ENCODE peak calls at places on chromosome 5, in four cellular contexts. One of them, this sample, is unnamed. For H3K36me3, the result is how much of the 10 kb centered on the place peaks cover.

GRCh38 chr5:39164016-39164415 is 55.3 kb downstream of the FYB1 start:
- DNase-seq in upper lobe of left lung: peak
- DNase-seq in GM23338: no peak
- DNase-seq in HCT116: no peak
- DNase-seq in this sample: no peak

GRCh38 chr5:15762668-15763067 is 262.7 kb downstream of the FBXL7 start:
- DNase-seq in upper lobe of left lung: no peak
- DNase-seq in GM23338: no peak
- DNase-seq in HCT116: no peak
- DNase-seq in this sample: no peak

GRCh38 chr5:17132444-17133083 is 84.9 kb upstream of the BASP1 start:
- DNase-seq in upper lobe of left lung: no peak
- DNase-seq in GM23338: peak
- DNase-seq in HCT116: no peak
- DNase-seq in this sample: no peak

GRCh38 chr5:149237662-149238061 is 34.0 kb upstream of the AFAP1L1 start:
- DNase-seq in upper lobe of left lung: no peak
- DNase-seq in GM23338: peak
- DNase-seq in HCT116: no peak
- DNase-seq in this sample: no peak

GRCh38 chr5:145939532-145940065 is 3.2 kb downstream of the SH3RF2 start:
- DNase-seq in upper lobe of left lung: no peak
- DNase-seq in GM23338: no peak
- DNase-seq in HCT116: no peak
- DNase-seq in this sample: no peak

GRCh38 chr5:61407706-61408105 is 75.6 kb downstream of the ZSWIM6 start:
- DNase-seq in upper lobe of left lung: no peak
- DNase-seq in GM23338: no peak
- DNase-seq in HCT116: no peak
- DNase-seq in this sample: no peak

GRCh38 chr5:77301447-77301878 is 91.0 kb downstream of the PDE8B start:
- DNase-seq in upper lobe of left lung: no peak
- DNase-seq in GM23338: no peak
- DNase-seq in HCT116: no peak
- DNase-seq in this sample: no peak

GRCh38 chr5:1409386-1410110 is 35.7 kb downstream of the SLC6A3 start:
- DNase-seq in upper lobe of left lung: no peak
- DNase-seq in GM23338: peak
- DNase-seq in HCT116: no peak
- DNase-seq in this sample: peak

GRCh38 chr5:164356790-164357189 is 851.4 kb downstream of the MAT2B start:
- DNase-seq in upper lobe of left lung: no peak
- DNase-seq in GM23338: no peak
- DNase-seq in HCT116: no peak
- DNase-seq in this sample: no peak

GRCh38 chr5:82758881-82759280 is 318.3 kb downstream of the TMEM167A start:
- DNase-seq in upper lobe of left lung: no peak
- DNase-seq in GM23338: no peak
- DNase-seq in HCT116: no peak
- DNase-seq in this sample: no peak

GRCh38 chr5:146137967-146138403 is 32.6 kb upstream of the PLAC8L1 start:
- DNase-seq in upper lobe of left lung: peak
- DNase-seq in GM23338: no peak
- DNase-seq in HCT116: no peak
- DNase-seq in this sample: no peak

GRCh38 chr5:56124885-56125250 is 108.3 kb downstream of the ANKRD55 start:
- DNase-seq in upper lobe of left lung: no peak
- DNase-seq in GM23338: no peak
- DNase-seq in HCT116: no peak
- DNase-seq in this sample: no peak

GRCh38 chr5:41510176-41510831 is at the start of gene PLCXD3:
- DNase-seq in upper lobe of left lung: peak
- DNase-seq in GM23338: peak
- DNase-seq in HCT116: no peak
- DNase-seq in this sample: peak

GRCh38 chr5:142660731-142661130 is 25.2 kb downstream of the FGF1 start:
- DNase-seq in upper lobe of left lung: no peak
- DNase-seq in GM23338: no peak
- DNase-seq in HCT116: no peak
- DNase-seq in this sample: no peak

GRCh38 chr5:17096975-17097695 is 120.3 kb upstream of the BASP1 start:
- DNase-seq in upper lobe of left lung: no peak
- DNase-seq in GM23338: peak
- DNase-seq in HCT116: no peak
- DNase-seq in this sample: no peak

GRCh38 chr5:110925398-110925797 is 146.1 kb upstream of the TSLP start:
- DNase-seq in upper lobe of left lung: no peak
- DNase-seq in GM23338: no peak
- DNase-seq in HCT116: no peak
- DNase-seq in this sample: no peak

GRCh38 chr5:131610198-131611063 is 24.6 kb downstream of the RAPGEF6 start:
- DNase-seq in upper lobe of left lung: no peak
- DNase-seq in GM23338: peak
- DNase-seq in HCT116: peak
- DNase-seq in this sample: no peak

GRCh38 chr5:115873392-115873791 is 31.7 kb downstream of the AP3S1 start:
- DNase-seq in upper lobe of left lung: no peak
- DNase-seq in GM23338: no peak
- DNase-seq in HCT116: no peak
- DNase-seq in this sample: no peak

GRCh38 chr5:156103116-156103860 is 223.7 kb upstream of the SGCD start:
- DNase-seq in upper lobe of left lung: no peak
- DNase-seq in GM23338: no peak
- DNase-seq in HCT116: no peak
- DNase-seq in this sample: no peak

GRCh38 chr5:143016777-143017374 is 246.7 kb downstream of the ARHGAP26 start:
- DNase-seq in upper lobe of left lung: peak
- DNase-seq in GM23338: peak
- DNase-seq in HCT116: no peak
- DNase-seq in this sample: no peak

GRCh38 chr5:132054697-132055440 is 5.6 kb upstream of the IL3 start:
- DNase-seq in upper lobe of left lung: no peak
- DNase-seq in GM23338: no peak
- DNase-seq in HCT116: no peak
- DNase-seq in this sample: peak

GRCh38 chr5:136141561-136141960 is 8.9 kb downstream of the SMAD5 start:
- DNase-seq in upper lobe of left lung: no peak
- DNase-seq in GM23338: no peak
- DNase-seq in HCT116: no peak
- DNase-seq in this sample: no peak

GRCh38 chr5:145228564-145228963 is 606.6 kb downstream of the PRELID2 start:
- DNase-seq in upper lobe of left lung: no peak
- DNase-seq in GM23338: no peak
- DNase-seq in HCT116: no peak
- DNase-seq in this sample: no peak

GRCh38 chr5:31987985-31988710 is 186.0 kb downstream of the GOLPH3 start:
- DNase-seq in upper lobe of left lung: no peak
- DNase-seq in GM23338: no peak
- DNase-seq in HCT116: peak
- DNase-seq in this sample: no peak

GRCh38 chr5:180790020-180790419 is 12.6 kb downstream of the MGAT1 start:
- DNase-seq in upper lobe of left lung: no peak
- DNase-seq in GM23338: peak
- DNase-seq in HCT116: no peak
- DNase-seq in this sample: peak
- H3K4me3 ChIP-seq in upper lobe of left lung: no peak
- H3K4me3 ChIP-seq in GM23338: no peak
- H3K4me3 ChIP-seq in HCT116: no peak
- H3K4me3 ChIP-seq in this sample: no peak

GRCh38 chr5:119059740-119060255 is 11.1 kb upstream of the DMXL1 start:
- DNase-seq in upper lobe of left lung: no peak
- DNase-seq in GM23338: no peak
- DNase-seq in HCT116: no peak
- DNase-seq in this sample: no peak
- TF ChIP-seq POLR2AphosphoS5 in upper lobe of left lung: no peak
- TF ChIP-seq POLR2AphosphoS5 in GM23338: no peak
- TF ChIP-seq POLR2AphosphoS5 in HCT116: no peak
- TF ChIP-seq POLR2AphosphoS5 in this sample: no peak

DNA sequence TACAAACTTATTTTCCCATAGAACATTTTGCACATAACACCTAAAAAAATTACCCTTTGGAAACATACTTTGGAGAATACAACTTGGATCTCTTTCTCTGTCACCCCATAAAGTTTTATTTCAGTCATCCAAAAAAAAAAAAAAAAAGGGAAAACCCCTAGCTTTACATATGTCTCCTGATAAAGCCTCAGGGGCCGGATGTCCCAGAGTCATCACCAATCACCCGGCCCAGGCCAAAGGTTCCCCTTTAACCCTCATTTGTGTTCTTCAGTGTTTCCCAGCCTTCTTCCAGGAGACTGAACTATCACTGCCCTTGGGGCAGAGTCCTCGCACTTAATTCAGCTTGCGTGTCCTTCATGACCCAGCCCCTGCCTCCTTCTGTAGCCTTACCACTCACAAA is 28.8 kb downstream of the ANXA6 start:
- DNase-seq in upper lobe of left lung: no peak
- DNase-seq in GM23338: no peak
- DNase-seq in HCT116: no peak
- DNase-seq in this sample: no peak
- H3K36me3 ChIP-seq in upper lobe of left lung: under half
- H3K36me3 ChIP-seq in GM23338: under half
- H3K36me3 ChIP-seq in HCT116: under half
- H3K36me3 ChIP-seq in this sample: half or more

GRCh38 chr5:5146530-5147160 is 6.5 kb downstream of the ADAMTS16 start:
- DNase-seq in upper lobe of left lung: no peak
- DNase-seq in GM23338: no peak
- DNase-seq in HCT116: no peak
- DNase-seq in this sample: no peak
- H3K4me3 ChIP-seq in upper lobe of left lung: no peak
- H3K4me3 ChIP-seq in GM23338: no peak
- H3K4me3 ChIP-seq in HCT116: peak
- H3K4me3 ChIP-seq in this sample: no peak

DNA sequence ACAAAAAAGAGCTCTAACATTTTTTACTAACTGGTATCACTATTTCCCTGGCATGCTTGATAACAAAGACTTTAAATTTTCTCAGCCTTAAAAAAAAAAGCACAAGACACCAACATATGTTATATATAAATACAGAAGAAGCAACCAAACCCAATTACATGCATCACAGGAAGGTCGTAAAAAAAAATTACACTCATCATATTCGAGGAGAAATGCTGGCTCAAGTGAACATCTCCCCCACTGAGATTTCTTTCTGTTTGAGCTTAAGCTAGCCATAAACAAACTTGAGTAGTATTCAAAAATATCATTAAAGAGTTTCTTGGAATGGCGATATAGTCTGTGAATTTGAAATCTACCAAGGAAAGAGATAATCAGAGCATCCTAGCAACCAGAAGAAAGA is 7.5 kb upstream of the MSH3 start:
- DNase-seq in upper lobe of left lung: no peak
- DNase-seq in GM23338: no peak
- DNase-seq in HCT116: no peak
- DNase-seq in this sample: no peak
- TF ChIP-seq POLR2AphosphoS5 in upper lobe of left lung: no peak
- TF ChIP-seq POLR2AphosphoS5 in GM23338: no peak
- TF ChIP-seq POLR2AphosphoS5 in HCT116: no peak
- TF ChIP-seq POLR2AphosphoS5 in this sample: no peak

GRCh38 chr5:177484902-177485549 is 11.6 kb upstream of the DBN1 start:
- DNase-seq in upper lobe of left lung: no peak
- DNase-seq in GM23338: no peak
- DNase-seq in HCT116: no peak
- DNase-seq in this sample: no peak
- H3K36me3 ChIP-seq in upper lobe of left lung: under half
- H3K36me3 ChIP-seq in GM23338: under half
- H3K36me3 ChIP-seq in HCT116: under half
- H3K36me3 ChIP-seq in this sample: under half

GRCh38 chr5:171310816-171311697 is 2.0 kb downstream of the TLX3 start:
- DNase-seq in upper lobe of left lung: no peak
- DNase-seq in GM23338: peak
- DNase-seq in HCT116: no peak
- DNase-seq in this sample: no peak
- H3K4me3 ChIP-seq in upper lobe of left lung: peak
- H3K4me3 ChIP-seq in GM23338: peak
- H3K4me3 ChIP-seq in HCT116: no peak
- H3K4me3 ChIP-seq in this sample: no peak

DNA sequence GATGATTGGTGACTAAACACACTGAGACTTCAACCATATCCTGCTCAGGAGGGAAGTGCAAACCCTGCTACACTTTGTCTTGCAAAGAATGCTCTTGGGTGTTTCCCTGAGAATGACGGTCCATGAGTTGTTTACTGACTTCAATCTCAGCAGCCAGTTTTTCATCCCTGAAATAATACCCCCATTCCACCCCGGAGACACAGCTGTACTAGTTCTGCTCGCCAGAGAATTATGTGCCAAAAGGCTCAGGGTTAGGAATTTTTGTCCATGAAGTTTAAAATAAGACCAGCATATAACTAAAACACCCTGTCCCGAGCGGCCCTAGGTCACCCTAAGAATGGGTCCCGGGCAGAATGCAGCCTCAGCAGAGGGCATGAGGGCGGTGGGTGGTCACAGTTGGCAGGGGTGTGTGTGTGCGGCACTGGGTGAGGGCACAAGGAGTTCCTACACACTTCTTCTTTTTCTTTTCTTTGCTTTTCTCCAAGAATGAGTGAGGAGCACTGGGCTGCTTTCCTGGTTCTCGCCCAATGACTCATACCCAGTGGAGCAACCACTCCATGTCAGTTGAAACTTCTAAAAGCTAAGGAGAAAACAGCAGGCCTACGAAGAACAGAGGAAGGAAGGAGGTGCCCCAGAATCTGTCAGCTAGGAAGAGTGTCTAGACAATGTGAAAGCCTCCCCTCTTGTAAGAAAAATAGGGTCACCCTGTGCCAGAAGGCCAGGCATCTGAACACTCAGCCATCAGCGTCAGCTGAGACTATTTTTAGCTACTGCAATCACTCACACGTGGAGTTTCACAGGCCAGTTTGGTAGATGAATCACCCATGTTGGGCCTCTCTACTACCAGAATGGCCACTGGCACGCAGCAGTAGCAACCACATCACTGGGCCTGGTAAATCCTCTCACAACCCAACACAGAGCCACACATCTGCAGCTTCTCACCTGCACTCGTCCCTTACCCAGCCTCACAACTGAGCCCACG is 105.9 kb downstream of the DPYSL3 start:
- DNase-seq in upper lobe of left lung: peak
- DNase-seq in GM23338: no peak
- DNase-seq in HCT116: peak
- DNase-seq in this sample: peak
- TF ChIP-seq POLR2AphosphoS5 in upper lobe of left lung: peak
- TF ChIP-seq POLR2AphosphoS5 in GM23338: no peak
- TF ChIP-seq POLR2AphosphoS5 in HCT116: peak
- TF ChIP-seq POLR2AphosphoS5 in this sample: peak

DNA sequence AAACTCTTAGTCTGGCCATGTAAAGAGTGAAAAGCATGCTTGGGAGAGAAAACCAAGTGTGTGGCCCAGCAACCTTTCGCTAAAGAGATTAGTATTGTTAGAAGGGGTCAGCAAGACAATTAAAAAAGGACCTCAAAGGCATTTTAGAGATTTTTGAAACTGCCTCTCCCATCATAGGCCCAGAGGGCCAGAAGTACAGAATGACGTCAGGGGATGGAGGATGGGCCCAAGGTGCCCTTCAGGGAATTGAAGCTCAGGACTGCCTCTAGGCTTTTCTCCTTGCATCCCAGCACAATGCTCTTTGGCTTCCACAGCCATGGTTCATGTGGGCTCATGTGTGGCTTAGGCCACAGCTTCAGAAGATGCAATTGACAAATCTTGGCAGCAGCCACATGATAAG is 287.0 kb upstream of the COX7C start:
- DNase-seq in upper lobe of left lung: no peak
- DNase-seq in GM23338: no peak
- DNase-seq in HCT116: no peak
- DNase-seq in this sample: no peak
- H3K36me3 ChIP-seq in upper lobe of left lung: under half
- H3K36me3 ChIP-seq in GM23338: under half
- H3K36me3 ChIP-seq in HCT116: under half
- H3K36me3 ChIP-seq in this sample: under half

This sample was measured in sigmoid colon.